ENCODE peak calls at places on chromosomes 6 and 20, in four cellular contexts. B is D721Med, J is neural crest cell, Q is kidney epithelial cell. K is an unnamed sample.

GRCh38 chr20:52217689-52218395 is 26.3 kb upstream of the ZFP64 start:
- DNase-seq in B (no peak), J (no peak), Q (no peak), K (no peak)

GRCh38 chr6:21594427-21595264 is 1.1 kb downstream of the SOX4 start:
- DNase-seq in B (no peak), J (peak), Q (no peak), K (peak)

GRCh38 chr6:53066059-53066406 is 829 bp downstream of the FBXO9 start:
- DNase-seq in B (peak), J (no peak), Q (no peak), K (peak)

GRCh38 chr6:170137176-170137891 is 153.5 kb downstream of the DLL1 start:
- DNase-seq in B (no peak), J (no peak), Q (no peak), K (no peak)

GRCh38 chr6:137680678-137681346 is 186.2 kb upstream of the TNFAIP3 start:
- DNase-seq in B (no peak), J (no peak), Q (no peak), K (no peak)

GRCh38 chr6:12049165-12049564 is 37.1 kb downstream of the HIVEP1 start:
- DNase-seq in B (no peak), J (no peak), Q (no peak), K (no peak)

GRCh38 chr6:71478834-71479541 is 190.4 kb downstream of the OGFRL1 start:
- DNase-seq in B (no peak), J (no peak), Q (peak), K (peak)

GRCh38 chr6:129852257-129852858 is 8.8 kb downstream of the TMEM244 start:
- DNase-seq in B (no peak), J (no peak), Q (no peak), K (no peak)

GRCh38 chr6:129212081-129212480 is 329.1 kb downstream of the LAMA2 start:
- DNase-seq in B (no peak), J (no peak), Q (no peak), K (no peak)

GRCh38 chr20:59149678-59150504 is 13.7 kb upstream of the ZNF831 start:
- DNase-seq in B (no peak), J (no peak), Q (no peak), K (peak)

GRCh38 chr20:40457404-40457803 is 231.6 kb downstream of the MAFB start:
- DNase-seq in B (peak), J (no peak), Q (no peak), K (no peak)

GRCh38 chr6:95973976-95974375 is 41.8 kb upstream of the FUT9 start:
- DNase-seq in B (no peak), J (no peak), Q (no peak), K (no peak)

GRCh38 chr6:70379473-70380013 is 33.8 kb upstream of the FAM135A start:
- DNase-seq in B (no peak), J (no peak), Q (no peak), K (no peak)

GRCh38 chr20:62887147-62887859 is 25.7 kb upstream of the TCFL5 start:
- DNase-seq in B (no peak), J (no peak), Q (no peak), K (no peak)

GRCh38 chr6:45698046-45698445 is 317.6 kb downstream of the CLIC5 start:
- DNase-seq in B (no peak), J (no peak), Q (no peak), K (no peak)

GRCh38 chr20:58546756-58547526 is 31.7 kb upstream of the APCDD1L start:
- DNase-seq in B (no peak), J (no peak), Q (no peak), K (no peak)

GRCh38 chr6:52251113-52251512 is 6.8 kb upstream of the IL17F start:
- DNase-seq in B (no peak), J (no peak), Q (no peak), K (no peak)

GRCh38 chr6:8113260-8113659 is 10.9 kb upstream of the EEF1E1 start:
- DNase-seq in B (no peak), J (no peak), Q (no peak), K (no peak)

GRCh38 chr20:36768768-36769430 is 4.7 kb downstream of the DSN1 start:
- DNase-seq in B (no peak), J (no peak), Q (no peak), K (no peak)

GRCh38 chr6:147768969-147769368 is 260.5 kb downstream of the SAMD5 start:
- DNase-seq in B (no peak), J (no peak), Q (no peak), K (no peak)

GRCh38 chr6:138719011-138719635 is 54.4 kb upstream of the CCDC28A start:
- DNase-seq in B (no peak), J (no peak), Q (no peak), K (no peak)

GRCh38 chr20:1467355-1468116 is 887 bp upstream of the NSFL1C start:
- DNase-seq in B (no peak), J (no peak), Q (no peak), K (peak)

GRCh38 chr20:56422131-56422823 is 10.2 kb downstream of the CASS4 start:
- DNase-seq in B (no peak), J (no peak), Q (peak), K (no peak)

GRCh38 chr6:93447874-93448273 is 28.5 kb upstream of the EPHA7 start:
- DNase-seq in B (no peak), J (no peak), Q (no peak), K (no peak)

GRCh38 chr6:31610891-31611425 is 4.1 kb upstream of the AIF1 start:
- DNase-seq in B (no peak), J (no peak), Q (no peak), K (no peak)

GRCh38 chr6:69789573-69789972 is 7.2 kb downstream of the LMBRD1 start:
- DNase-seq in B (no peak), J (no peak), Q (no peak), K (no peak)

GRCh38 chr6:129785081-129785755 is 75.2 kb upstream of the ARHGAP18 start:
- DNase-seq in B (no peak), J (no peak), Q (no peak), K (no peak)

GRCh38 chr6:156563710-156564109 is 213.5 kb upstream of the ARID1B start:
- DNase-seq in B (no peak), J (no peak), Q (no peak), K (no peak)

GRCh38 chr6:69791065-69791471 is 5.7 kb downstream of the LMBRD1 start:
- DNase-seq in B (no peak), J (no peak), Q (peak), K (no peak)

GRCh38 chr20:36109251-36109947 is 45.1 kb upstream of the EPB41L1 start:
- DNase-seq in B (no peak), J (no peak), Q (no peak), K (no peak)

GRCh38 chr6:7787137-7787575 is 61.3 kb downstream of the BMP6 start:
- DNase-seq in B (no peak), J (no peak), Q (no peak), K (no peak)

GRCh38 chr20:49674383-49675352 is 39.0 kb downstream of the B4GALT5 start:
- DNase-seq in B (no peak), J (no peak), Q (peak), K (no peak)
- TF ChIP-seq CTCF in B (no peak), J (no peak), Q (peak), K (no peak)

GRCh38 chr6:104325341-104326172 is 534.2 kb downstream of the HACE1 start:
- DNase-seq in B (peak), J (peak), Q (no peak), K (peak)
- TF ChIP-seq CTCF in B (peak), J (peak), Q (peak), K (peak)

GRCh38 chr20:50932881-50933280 is 1.6 kb upstream of the ADNP start:
- DNase-seq in B (no peak), J (no peak), Q (no peak), K (no peak)

GRCh38 chr20:50930139-50931047 is 844 bp downstream of the ADNP start:
- DNase-seq in B (no peak), J (peak), Q (no peak), K (peak)

GRCh38 chr20:50931048-50931305 is 260 bp downstream of the ADNP start:
- DNase-seq in B (no peak), J (no peak), Q (no peak), K (no peak)

GRCh38 chr20:50932016-50932338 is 740 bp upstream of the ADNP start:
- DNase-seq in B (no peak), J (no peak), Q (no peak), K (no peak)

GRCh38 chr20:50931306-50932015 is at the start of gene ADNP:
- DNase-seq in B (no peak), J (peak), Q (peak), K (peak)
- TF ChIP-seq CTCF in B (peak), J (peak), Q (peak), K (peak)

DNA sequence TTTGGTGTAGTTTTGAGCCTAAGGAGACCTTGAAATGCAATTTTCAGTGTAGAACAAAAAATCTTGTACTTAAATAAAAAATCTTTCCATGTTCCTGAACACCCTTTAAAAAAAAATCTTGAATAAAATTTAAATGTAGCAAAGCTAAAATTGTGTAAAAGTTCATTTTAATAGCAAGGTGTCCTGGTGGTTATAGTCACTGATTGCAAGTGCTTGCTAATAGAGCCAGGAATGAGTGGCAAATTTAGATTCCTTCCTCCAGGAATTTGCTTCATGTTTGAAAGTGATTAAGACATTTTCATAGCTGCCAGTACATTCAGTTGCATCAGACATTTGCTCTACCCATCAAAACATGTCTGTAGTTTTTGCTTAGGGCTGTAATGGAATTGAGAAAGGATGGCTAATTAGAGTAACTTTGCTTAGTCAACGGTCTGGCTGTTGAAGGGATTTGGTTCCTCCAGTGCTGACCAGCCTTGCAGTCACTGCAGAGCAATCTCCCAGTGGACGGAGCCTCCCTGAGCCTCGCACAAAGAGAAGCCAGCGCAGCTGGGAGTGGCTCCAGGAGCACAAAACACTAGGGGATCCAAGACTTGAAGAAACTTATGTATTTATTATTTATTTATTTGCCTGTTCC is 36.5 kb downstream of the AKAP12 start:
- DNase-seq in B (no peak), J (no peak), Q (no peak), K (no peak)
- TF ChIP-seq CTCF in B (no peak), J (no peak), Q (no peak), K (no peak)

DNA sequence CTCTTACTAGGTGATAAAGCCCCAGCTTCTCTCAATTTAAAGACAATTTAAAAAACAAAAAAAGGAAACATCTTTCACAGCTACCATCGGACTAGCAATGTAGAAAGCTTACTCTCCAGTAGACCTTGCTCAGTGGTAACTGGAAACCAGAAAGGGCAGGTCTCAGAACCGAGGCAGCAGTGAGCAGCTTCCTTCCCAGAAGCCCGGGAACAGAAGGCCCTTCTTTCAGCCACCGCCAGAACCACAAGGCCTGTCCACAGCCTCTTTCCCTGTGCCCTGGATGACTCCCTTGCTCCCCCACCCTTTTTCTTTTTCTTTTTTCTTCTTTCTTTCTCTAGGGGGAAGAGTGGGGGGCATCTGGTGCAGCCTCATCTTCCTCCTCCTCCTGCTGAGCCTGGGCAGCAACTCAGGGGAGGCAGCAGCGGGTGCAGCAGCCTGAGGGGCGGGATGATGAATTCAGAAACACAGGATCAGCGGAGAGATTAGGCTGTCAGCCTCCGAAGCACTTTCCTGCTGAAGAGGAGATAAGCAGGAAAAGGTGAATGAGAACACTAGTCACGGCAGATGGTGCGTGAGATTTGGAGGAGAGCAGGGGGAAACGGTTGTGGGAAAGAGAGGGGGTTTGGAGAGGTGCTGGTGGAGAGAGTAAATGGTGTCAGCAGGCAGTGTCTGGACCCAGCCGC is 158.5 kb downstream of the ID4 start:
- DNase-seq in B (peak), J (no peak), Q (no peak), K (peak)
- TF ChIP-seq CTCF in B (no peak), J (no peak), Q (no peak), K (no peak)

GRCh38 chr20:38787870-38788269 is 17.6 kb upstream of the PPP1R16B start:
- DNase-seq in B (no peak), J (no peak), Q (no peak), K (no peak)

GRCh38 chr20:38791940-38792339 is 13.6 kb upstream of the PPP1R16B start:
- DNase-seq in B (no peak), J (no peak), Q (no peak), K (no peak)

GRCh38 chr20:38791291-38791690 is 14.2 kb upstream of the PPP1R16B start:
- DNase-seq in B (no peak), J (no peak), Q (no peak), K (no peak)

GRCh38 chr20:38789503-38790209 is 15.8 kb upstream of the PPP1R16B start:
- DNase-seq in B (no peak), J (no peak), Q (no peak), K (no peak)

DNA sequence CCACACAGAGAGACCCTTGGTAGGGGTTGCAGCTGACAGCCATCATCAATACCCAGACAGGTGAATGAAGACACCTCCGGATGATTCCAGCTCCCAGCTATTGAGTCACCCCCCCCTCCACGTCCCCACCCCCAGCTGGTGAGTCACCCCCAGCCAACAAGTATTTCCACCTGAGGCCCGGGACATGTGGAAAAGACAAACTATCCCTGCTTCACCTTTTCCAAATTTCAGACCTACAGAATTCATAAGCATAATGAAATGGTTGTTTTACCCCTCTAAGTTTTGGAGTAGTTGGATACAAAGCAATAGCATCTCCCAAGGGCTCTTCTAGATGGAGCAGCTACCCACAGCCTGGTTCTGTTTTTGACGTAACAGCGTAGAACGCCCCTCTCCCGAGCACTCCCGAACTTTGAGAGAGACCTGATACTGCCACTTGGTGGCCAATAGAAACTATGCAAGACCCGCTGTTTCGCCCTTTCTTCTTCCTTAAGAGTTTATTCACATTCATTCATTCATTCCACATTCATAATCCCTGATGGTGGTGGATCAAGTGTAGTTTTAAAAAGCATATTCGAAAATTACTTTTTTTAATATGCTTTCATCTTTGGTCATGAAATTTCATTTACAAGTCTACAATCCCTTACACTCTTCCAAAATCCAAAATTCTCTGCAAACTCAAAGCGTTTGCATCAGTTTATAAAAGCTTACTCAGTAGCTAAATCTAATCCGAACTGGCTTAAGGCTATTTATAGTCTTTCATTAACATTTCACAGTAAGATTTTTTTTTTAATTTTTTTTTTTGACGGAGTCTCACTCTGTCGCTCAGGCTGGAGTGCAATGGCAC is 15.1 kb upstream of the PPP1R16B start:
- DNase-seq in B (no peak), J (peak), Q (no peak), K (peak)
- TF ChIP-seq CTCF in B (peak), J (peak), Q (peak), K (peak)

K was measured in endothelial cell.